ENCODE peak calls at places on chromosomes 12 and 14, in nine cellular contexts. One of them, this sample, is unnamed.

GRCh38 chr12:54479421-54479820 is 6.0 kb upstream of the GTSF1 start:
- DNase-seq in tibial artery: no peak
- DNase-seq in pancreas: no peak
- DNase-seq in fibroblast of lung: peak
- DNase-seq in endodermal cell: no peak
- DNase-seq in sigmoid colon: no peak
- DNase-seq in prostate gland: no peak
- DNase-seq in mammary epithelial cell: no peak
- DNase-seq in foreskin keratinocyte: peak
- DNase-seq in this sample: no peak

GRCh38 chr14:24365600-24366374 is 2.2 kb upstream of the NFATC4 start:
- DNase-seq in tibial artery: peak
- DNase-seq in pancreas: peak
- DNase-seq in fibroblast of lung: peak
- DNase-seq in endodermal cell: peak
- DNase-seq in sigmoid colon: peak
- DNase-seq in prostate gland: peak
- DNase-seq in mammary epithelial cell: peak
- DNase-seq in foreskin keratinocyte: peak
- DNase-seq in this sample: peak

GRCh38 chr12:92949466-92949865 is 20.4 kb upstream of the EEA1 start:
- DNase-seq in tibial artery: no peak
- DNase-seq in pancreas: no peak
- DNase-seq in fibroblast of lung: no peak
- DNase-seq in endodermal cell: no peak
- DNase-seq in sigmoid colon: no peak
- DNase-seq in prostate gland: no peak
- DNase-seq in mammary epithelial cell: no peak
- DNase-seq in foreskin keratinocyte: no peak
- DNase-seq in this sample: no peak

GRCh38 chr14:61838661-61839060 is 76.4 kb downstream of the SNAPC1 start:
- DNase-seq in tibial artery: no peak
- DNase-seq in pancreas: no peak
- DNase-seq in fibroblast of lung: peak
- DNase-seq in endodermal cell: no peak
- DNase-seq in sigmoid colon: no peak
- DNase-seq in prostate gland: no peak
- DNase-seq in mammary epithelial cell: no peak
- DNase-seq in foreskin keratinocyte: no peak
- DNase-seq in this sample: no peak

GRCh38 chr12:64387201-64387816 is 3.2 kb downstream of the C12orf56 start:
- DNase-seq in tibial artery: no peak
- DNase-seq in pancreas: no peak
- DNase-seq in fibroblast of lung: no peak
- DNase-seq in endodermal cell: peak
- DNase-seq in sigmoid colon: no peak
- DNase-seq in prostate gland: no peak
- DNase-seq in mammary epithelial cell: peak
- DNase-seq in foreskin keratinocyte: peak
- DNase-seq in this sample: no peak

GRCh38 chr12:107200394-107200793 is 107.0 kb upstream of the CRY1 start:
- DNase-seq in tibial artery: no peak
- DNase-seq in pancreas: no peak
- DNase-seq in fibroblast of lung: peak
- DNase-seq in endodermal cell: no peak
- DNase-seq in sigmoid colon: no peak
- DNase-seq in prostate gland: no peak
- DNase-seq in mammary epithelial cell: peak
- DNase-seq in foreskin keratinocyte: peak
- DNase-seq in this sample: no peak

GRCh38 chr12:59191372-59191771 is 271.1 kb upstream of the LRIG3 start:
- DNase-seq in tibial artery: no peak
- DNase-seq in pancreas: no peak
- DNase-seq in fibroblast of lung: no peak
- DNase-seq in endodermal cell: no peak
- DNase-seq in sigmoid colon: no peak
- DNase-seq in prostate gland: no peak
- DNase-seq in mammary epithelial cell: peak
- DNase-seq in foreskin keratinocyte: peak
- DNase-seq in this sample: no peak

GRCh38 chr12:57729321-57729844 is 9.2 kb downstream of the AGAP2 start:
- DNase-seq in tibial artery: no peak
- DNase-seq in pancreas: no peak
- DNase-seq in fibroblast of lung: no peak
- DNase-seq in endodermal cell: peak
- DNase-seq in sigmoid colon: no peak
- DNase-seq in prostate gland: no peak
- DNase-seq in mammary epithelial cell: no peak
- DNase-seq in foreskin keratinocyte: no peak
- DNase-seq in this sample: no peak

GRCh38 chr12:14384783-14385638 is 19.5 kb downstream of the ATF7IP start:
- DNase-seq in tibial artery: peak
- DNase-seq in pancreas: peak
- DNase-seq in fibroblast of lung: peak
- DNase-seq in endodermal cell: peak
- DNase-seq in sigmoid colon: peak
- DNase-seq in prostate gland: peak
- DNase-seq in mammary epithelial cell: peak
- DNase-seq in foreskin keratinocyte: peak
- DNase-seq in this sample: peak

GRCh38 chr14:36767603-36768281 is 106.1 kb downstream of the PAX9 start:
- DNase-seq in tibial artery: no peak
- DNase-seq in pancreas: no peak
- DNase-seq in fibroblast of lung: no peak
- DNase-seq in endodermal cell: peak
- DNase-seq in sigmoid colon: no peak
- DNase-seq in prostate gland: peak
- DNase-seq in mammary epithelial cell: peak
- DNase-seq in foreskin keratinocyte: peak
- DNase-seq in this sample: no peak

GRCh38 chr14:71693373-71693772 is 238.9 kb upstream of the RGS6 start:
- DNase-seq in tibial artery: no peak
- DNase-seq in pancreas: no peak
- DNase-seq in fibroblast of lung: peak
- DNase-seq in endodermal cell: no peak
- DNase-seq in sigmoid colon: no peak
- DNase-seq in prostate gland: no peak
- DNase-seq in mammary epithelial cell: no peak
- DNase-seq in foreskin keratinocyte: peak
- DNase-seq in this sample: no peak

GRCh38 chr14:69154779-69155178 is 1.9 kb upstream of the DCAF5 start:
- DNase-seq in tibial artery: no peak
- DNase-seq in pancreas: peak
- DNase-seq in fibroblast of lung: peak
- DNase-seq in endodermal cell: peak
- DNase-seq in sigmoid colon: no peak
- DNase-seq in prostate gland: no peak
- DNase-seq in mammary epithelial cell: no peak
- DNase-seq in foreskin keratinocyte: peak
- DNase-seq in this sample: no peak

GRCh38 chr14:93824518-93825234 is 36.4 kb upstream of the PRIMA1 start:
- DNase-seq in tibial artery: no peak
- DNase-seq in pancreas: no peak
- DNase-seq in fibroblast of lung: no peak
- DNase-seq in endodermal cell: no peak
- DNase-seq in sigmoid colon: no peak
- DNase-seq in prostate gland: no peak
- DNase-seq in mammary epithelial cell: no peak
- DNase-seq in foreskin keratinocyte: no peak
- DNase-seq in this sample: no peak

GRCh38 chr12:70643927-70644326 is 6.7 kb upstream of the PTPRB start:
- DNase-seq in tibial artery: no peak
- DNase-seq in pancreas: no peak
- DNase-seq in fibroblast of lung: no peak
- DNase-seq in endodermal cell: no peak
- DNase-seq in sigmoid colon: no peak
- DNase-seq in prostate gland: no peak
- DNase-seq in mammary epithelial cell: peak
- DNase-seq in foreskin keratinocyte: no peak
- DNase-seq in this sample: no peak

GRCh38 chr12:40146800-40147797 is 41.2 kb upstream of the SLC2A13 start:
- DNase-seq in tibial artery: no peak
- DNase-seq in pancreas: no peak
- DNase-seq in fibroblast of lung: no peak
- DNase-seq in endodermal cell: no peak
- DNase-seq in sigmoid colon: peak
- DNase-seq in prostate gland: no peak
- DNase-seq in mammary epithelial cell: no peak
- DNase-seq in foreskin keratinocyte: no peak
- DNase-seq in this sample: no peak

GRCh38 chr12:57135939-57136338 is 7.7 kb downstream of the LRP1 start:
- DNase-seq in tibial artery: no peak
- DNase-seq in pancreas: no peak
- DNase-seq in fibroblast of lung: peak
- DNase-seq in endodermal cell: peak
- DNase-seq in sigmoid colon: peak
- DNase-seq in prostate gland: no peak
- DNase-seq in mammary epithelial cell: no peak
- DNase-seq in foreskin keratinocyte: no peak
- DNase-seq in this sample: peak

GRCh38 chr14:90699016-90699415 is 117.2 kb downstream of the TTC7B start:
- DNase-seq in tibial artery: no peak
- DNase-seq in pancreas: no peak
- DNase-seq in fibroblast of lung: no peak
- DNase-seq in endodermal cell: no peak
- DNase-seq in sigmoid colon: no peak
- DNase-seq in prostate gland: no peak
- DNase-seq in mammary epithelial cell: no peak
- DNase-seq in foreskin keratinocyte: no peak
- DNase-seq in this sample: no peak

GRCh38 chr12:74782086-74782485 is 244.5 kb downstream of the ATXN7L3B start:
- DNase-seq in tibial artery: no peak
- DNase-seq in pancreas: no peak
- DNase-seq in fibroblast of lung: no peak
- DNase-seq in endodermal cell: no peak
- DNase-seq in sigmoid colon: no peak
- DNase-seq in prostate gland: no peak
- DNase-seq in mammary epithelial cell: no peak
- DNase-seq in foreskin keratinocyte: no peak
- DNase-seq in this sample: no peak

GRCh38 chr14:50792058-50792477 is 38.9 kb downstream of the NIN start:
- DNase-seq in tibial artery: no peak
- DNase-seq in pancreas: no peak
- DNase-seq in fibroblast of lung: no peak
- DNase-seq in endodermal cell: no peak
- DNase-seq in sigmoid colon: no peak
- DNase-seq in prostate gland: no peak
- DNase-seq in mammary epithelial cell: no peak
- DNase-seq in foreskin keratinocyte: no peak
- DNase-seq in this sample: no peak
- H3K27ac ChIP-seq in tibial artery: no peak
- H3K27ac ChIP-seq in pancreas: no peak
- H3K27ac ChIP-seq in fibroblast of lung: no peak
- H3K27ac ChIP-seq in endodermal cell: no peak
- H3K27ac ChIP-seq in sigmoid colon: no peak
- H3K27ac ChIP-seq in prostate gland: no peak
- H3K27ac ChIP-seq in mammary epithelial cell: no peak
- H3K27ac ChIP-seq in foreskin keratinocyte: no peak
- H3K27ac ChIP-seq in this sample: peak

DNA sequence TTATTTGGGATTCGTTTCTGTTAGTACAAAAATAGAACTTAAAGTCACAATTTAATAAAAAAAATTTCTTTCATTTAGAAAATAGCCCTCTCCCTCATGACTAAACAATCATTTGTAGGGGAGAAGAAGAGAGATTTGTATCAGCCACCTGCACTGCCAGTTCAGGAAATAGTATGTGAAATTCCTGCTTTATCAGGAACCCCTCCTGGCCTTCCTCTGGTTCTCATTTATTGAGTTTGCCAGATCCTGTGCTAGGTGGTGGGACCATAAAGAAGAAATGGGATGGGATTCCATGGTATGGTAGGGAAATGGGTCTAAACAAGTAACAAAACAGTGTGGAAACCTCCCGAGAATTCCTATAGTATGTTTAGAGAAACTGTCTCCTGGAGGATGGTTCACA is 30.0 kb downstream of the RASSF8 start:
- DNase-seq in tibial artery: no peak
- DNase-seq in pancreas: no peak
- DNase-seq in fibroblast of lung: no peak
- DNase-seq in endodermal cell: no peak
- DNase-seq in sigmoid colon: no peak
- DNase-seq in prostate gland: no peak
- DNase-seq in mammary epithelial cell: no peak
- DNase-seq in foreskin keratinocyte: no peak
- DNase-seq in this sample: no peak
- TF ChIP-seq CTCF in tibial artery: no peak
- TF ChIP-seq CTCF in pancreas: no peak
- TF ChIP-seq CTCF in fibroblast of lung: no peak
- TF ChIP-seq CTCF in endodermal cell: no peak
- TF ChIP-seq CTCF in sigmoid colon: no peak
- TF ChIP-seq CTCF in prostate gland: no peak
- TF ChIP-seq CTCF in mammary epithelial cell: no peak
- TF ChIP-seq CTCF in foreskin keratinocyte: no peak
- TF ChIP-seq CTCF in this sample: no peak

GRCh38 chr14:80456200-80456599 is 244.9 kb upstream of the DIO2 start:
- DNase-seq in tibial artery: no peak
- DNase-seq in pancreas: no peak
- DNase-seq in fibroblast of lung: peak
- DNase-seq in endodermal cell: no peak
- DNase-seq in sigmoid colon: no peak
- DNase-seq in prostate gland: no peak
- DNase-seq in mammary epithelial cell: peak
- DNase-seq in foreskin keratinocyte: peak
- DNase-seq in this sample: no peak

DNA sequence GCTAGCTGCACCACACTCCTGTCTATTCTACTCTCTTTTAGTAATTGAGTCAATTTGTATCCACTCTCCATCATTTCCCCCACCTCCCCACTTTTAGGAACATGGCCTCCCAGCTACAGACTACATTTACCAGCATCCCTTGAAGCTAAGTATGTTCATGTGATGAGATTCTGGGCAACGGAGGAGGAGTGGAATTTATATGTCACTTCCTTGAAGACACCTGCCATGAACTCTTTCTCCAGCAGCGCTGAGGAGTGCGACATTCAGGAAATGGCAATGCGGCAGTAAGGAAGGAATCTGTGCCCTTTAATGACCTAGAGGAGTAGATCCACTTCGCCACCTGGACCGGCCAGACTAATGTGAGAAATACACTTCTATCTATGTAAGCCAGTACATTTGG is 243.7 kb upstream of the DIO2 start:
- DNase-seq in tibial artery: no peak
- DNase-seq in pancreas: no peak
- DNase-seq in fibroblast of lung: no peak
- DNase-seq in endodermal cell: no peak
- DNase-seq in sigmoid colon: no peak
- DNase-seq in prostate gland: no peak
- DNase-seq in mammary epithelial cell: no peak
- DNase-seq in foreskin keratinocyte: no peak
- DNase-seq in this sample: no peak
- H3K27ac ChIP-seq in tibial artery: no peak
- H3K27ac ChIP-seq in pancreas: no peak
- H3K27ac ChIP-seq in fibroblast of lung: no peak
- H3K27ac ChIP-seq in endodermal cell: no peak
- H3K27ac ChIP-seq in sigmoid colon: no peak
- H3K27ac ChIP-seq in prostate gland: no peak
- H3K27ac ChIP-seq in mammary epithelial cell: no peak
- H3K27ac ChIP-seq in foreskin keratinocyte: no peak
- H3K27ac ChIP-seq in this sample: no peak

DNA sequence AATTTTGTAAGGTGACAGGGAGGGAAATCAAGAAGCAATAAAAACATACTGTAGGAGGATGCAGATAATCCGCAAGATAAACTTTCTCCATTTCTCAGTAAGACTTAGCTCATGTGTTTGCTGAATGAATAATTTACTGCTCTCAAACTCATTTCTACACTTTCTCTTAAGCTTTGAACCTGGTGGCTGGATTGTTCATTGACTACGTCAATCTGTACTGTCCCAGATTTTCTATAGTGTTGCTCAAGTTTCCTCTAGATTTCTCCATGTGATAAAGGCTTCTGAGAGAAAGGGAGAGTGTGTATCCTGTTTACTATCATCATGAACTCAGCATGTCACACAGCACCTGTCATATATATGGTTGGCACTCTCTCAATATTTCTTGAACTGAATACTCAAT is 518.0 kb upstream of the TBX3 start:
- DNase-seq in tibial artery: no peak
- DNase-seq in pancreas: no peak
- DNase-seq in fibroblast of lung: peak
- DNase-seq in endodermal cell: no peak
- DNase-seq in sigmoid colon: no peak
- DNase-seq in prostate gland: no peak
- DNase-seq in mammary epithelial cell: peak
- DNase-seq in foreskin keratinocyte: no peak
- DNase-seq in this sample: no peak
- TF ChIP-seq CTCF in tibial artery: no peak
- TF ChIP-seq CTCF in pancreas: no peak
- TF ChIP-seq CTCF in fibroblast of lung: no peak
- TF ChIP-seq CTCF in endodermal cell: no peak
- TF ChIP-seq CTCF in sigmoid colon: no peak
- TF ChIP-seq CTCF in prostate gland: no peak
- TF ChIP-seq CTCF in mammary epithelial cell: no peak
- TF ChIP-seq CTCF in foreskin keratinocyte: no peak
- TF ChIP-seq CTCF in this sample: no peak

This sample was measured in heart right ventricle.